ENCODE peak calls at places on chromosomes 7 and 10, in ten cellular contexts. One of them, this sample, is unnamed.

GRCh38 chr7:462173-463103 is 57.2 kb downstream of the PDGFA start:
- DNase-seq in coronary artery: no peak
- DNase-seq in adrenal gland: no peak
- DNase-seq in GM06990: no peak
- DNase-seq in esophagus squamous epithelium: no peak
- DNase-seq in BJ: no peak
- DNase-seq in thyroid gland: no peak
- DNase-seq in cardiac fibroblast: no peak
- DNase-seq in dorsolateral prefrontal cortex: no peak
- DNase-seq in brain microvascular endothelial cell: no peak
- DNase-seq in this sample: no peak

GRCh38 chr10:91632671-91633550 is at the start of gene PPP1R3C:
- DNase-seq in coronary artery: peak; percentile 96
- DNase-seq in dorsolateral prefrontal cortex: peak; percentile 90
- DNase-seq in adrenal gland: peak; percentile 92
- DNase-seq in cardiac fibroblast: peak; percentile 87
- DNase-seq in GM06990: peak; percentile 31
- DNase-seq in esophagus squamous epithelium: no peak
- DNase-seq in BJ: peak; percentile 68
- DNase-seq in brain microvascular endothelial cell: peak; percentile 77
- DNase-seq in thyroid gland: peak; percentile 81
- DNase-seq in this sample: peak; percentile 78

GRCh38 chr10:123254287-123254858 is 100.2 kb downstream of the BUB3 start:
- DNase-seq in BJ: no peak
- DNase-seq in thyroid gland: no peak
- DNase-seq in GM06990: no peak
- DNase-seq in coronary artery: no peak
- DNase-seq in cardiac fibroblast: no peak
- DNase-seq in esophagus squamous epithelium: no peak
- DNase-seq in brain microvascular endothelial cell: no peak
- DNase-seq in dorsolateral prefrontal cortex: no peak
- DNase-seq in adrenal gland: no peak
- DNase-seq in this sample: no peak

GRCh38 chr7:155832581-155832981 is 20.3 kb upstream of the SHH start:
- DNase-seq in BJ: no peak
- DNase-seq in esophagus squamous epithelium: no peak
- DNase-seq in brain microvascular endothelial cell: no peak
- DNase-seq in coronary artery: no peak
- DNase-seq in thyroid gland: no peak
- DNase-seq in cardiac fibroblast: no peak
- DNase-seq in adrenal gland: no peak
- DNase-seq in GM06990: no peak
- DNase-seq in dorsolateral prefrontal cortex: no peak
- DNase-seq in this sample: no peak

GRCh38 chr10:133097418-133097817 is 9.7 kb downstream of the ADGRA1 start:
- DNase-seq in adrenal gland: no peak
- DNase-seq in cardiac fibroblast: no peak
- DNase-seq in dorsolateral prefrontal cortex: no peak
- DNase-seq in brain microvascular endothelial cell: no peak
- DNase-seq in thyroid gland: no peak
- DNase-seq in GM06990: no peak
- DNase-seq in BJ: no peak
- DNase-seq in esophagus squamous epithelium: no peak
- DNase-seq in coronary artery: no peak
- DNase-seq in this sample: no peak

GRCh38 chr7:137944168-137944567 is 57.7 kb downstream of the CREB3L2 start:
- DNase-seq in cardiac fibroblast: peak; percentile 79
- DNase-seq in BJ: no peak
- DNase-seq in coronary artery: no peak
- DNase-seq in esophagus squamous epithelium: no peak
- DNase-seq in adrenal gland: no peak
- DNase-seq in dorsolateral prefrontal cortex: no peak
- DNase-seq in GM06990: no peak
- DNase-seq in brain microvascular endothelial cell: peak; percentile 83
- DNase-seq in thyroid gland: no peak
- DNase-seq in this sample: no peak

GRCh38 chr7:27834179-27834921 is 94.4 kb downstream of the TAX1BP1 start:
- DNase-seq in GM06990: no peak
- DNase-seq in brain microvascular endothelial cell: no peak
- DNase-seq in coronary artery: no peak
- DNase-seq in thyroid gland: peak; percentile 74
- DNase-seq in esophagus squamous epithelium: no peak
- DNase-seq in adrenal gland: no peak
- DNase-seq in dorsolateral prefrontal cortex: no peak
- DNase-seq in BJ: no peak
- DNase-seq in cardiac fibroblast: no peak
- DNase-seq in this sample: no peak

GRCh38 chr10:26781797-26782196 is 79.0 kb downstream of the ABI1 start:
- DNase-seq in dorsolateral prefrontal cortex: no peak
- DNase-seq in thyroid gland: no peak
- DNase-seq in coronary artery: no peak
- DNase-seq in cardiac fibroblast: peak; percentile 50
- DNase-seq in esophagus squamous epithelium: no peak
- DNase-seq in BJ: no peak
- DNase-seq in adrenal gland: no peak
- DNase-seq in brain microvascular endothelial cell: peak; percentile 8
- DNase-seq in GM06990: no peak
- DNase-seq in this sample: peak; percentile 80

GRCh38 chr10:86520871-86521619 is 547 bp downstream of the WAPL start:
- DNase-seq in GM06990: peak; percentile 54
- DNase-seq in cardiac fibroblast: peak; percentile 68
- DNase-seq in esophagus squamous epithelium: no peak
- DNase-seq in brain microvascular endothelial cell: peak; percentile 47
- DNase-seq in BJ: no peak
- DNase-seq in thyroid gland: peak; percentile 70
- DNase-seq in adrenal gland: peak; percentile 62
- DNase-seq in dorsolateral prefrontal cortex: no peak
- DNase-seq in coronary artery: peak; percentile 77
- DNase-seq in this sample: peak; percentile 42

GRCh38 chr10:28291881-28292297 is 11.0 kb downstream of the MPP7 start:
- DNase-seq in coronary artery: no peak
- DNase-seq in dorsolateral prefrontal cortex: no peak
- DNase-seq in GM06990: no peak
- DNase-seq in brain microvascular endothelial cell: peak; percentile 96
- DNase-seq in cardiac fibroblast: peak; percentile 83
- DNase-seq in adrenal gland: peak; percentile 21
- DNase-seq in esophagus squamous epithelium: no peak
- DNase-seq in thyroid gland: no peak
- DNase-seq in BJ: peak; percentile 53
- DNase-seq in this sample: peak; percentile 95

GRCh38 chr10:124590216-124591122 is 128.8 kb downstream of the LHPP start:
- DNase-seq in adrenal gland: no peak
- DNase-seq in brain microvascular endothelial cell: no peak
- DNase-seq in dorsolateral prefrontal cortex: no peak
- DNase-seq in BJ: no peak
- DNase-seq in cardiac fibroblast: no peak
- DNase-seq in esophagus squamous epithelium: no peak
- DNase-seq in thyroid gland: no peak
- DNase-seq in GM06990: no peak
- DNase-seq in coronary artery: no peak
- DNase-seq in this sample: peak; percentile 20

DNA sequence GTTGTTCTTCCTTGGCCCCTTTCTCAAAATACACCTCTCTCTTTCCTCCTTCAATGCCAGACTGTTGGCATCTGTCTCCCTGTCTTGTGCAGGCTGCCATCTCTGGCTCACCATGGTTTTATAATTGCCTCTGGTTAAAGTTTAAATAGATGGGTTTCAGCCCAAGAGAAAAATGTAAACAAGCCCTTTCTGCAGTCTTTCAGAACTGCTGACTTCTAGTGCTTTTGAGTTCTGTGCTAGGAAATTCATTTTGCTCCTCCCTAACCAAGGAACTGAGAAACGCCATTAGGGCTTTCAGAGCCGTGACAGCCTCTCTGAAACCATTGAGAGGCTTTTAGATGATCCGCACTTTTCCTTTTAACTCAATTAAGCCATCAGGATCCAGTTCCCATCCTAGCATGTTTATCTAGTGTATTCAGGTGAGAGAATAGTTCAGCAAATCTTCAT is 101.5 kb upstream of the MKLN1 start:
- DNase-seq in BJ: no peak
- DNase-seq in adrenal gland: no peak
- DNase-seq in cardiac fibroblast: no peak
- DNase-seq in brain microvascular endothelial cell: no peak
- DNase-seq in dorsolateral prefrontal cortex: no peak
- DNase-seq in GM06990: no peak
- DNase-seq in esophagus squamous epithelium: no peak
- DNase-seq in thyroid gland: no peak
- DNase-seq in coronary artery: no peak
- DNase-seq in this sample: no peak
- TF ChIP-seq CTCF in BJ: no peak
- TF ChIP-seq CTCF in adrenal gland: no peak
- TF ChIP-seq CTCF in cardiac fibroblast: no peak
- TF ChIP-seq CTCF in brain microvascular endothelial cell: no peak
- TF ChIP-seq CTCF in dorsolateral prefrontal cortex: no peak
- TF ChIP-seq CTCF in GM06990: no peak
- TF ChIP-seq CTCF in esophagus squamous epithelium: no peak
- TF ChIP-seq CTCF in thyroid gland: no peak
- TF ChIP-seq CTCF in coronary artery: no peak
- TF ChIP-seq CTCF in this sample: no peak

DNA sequence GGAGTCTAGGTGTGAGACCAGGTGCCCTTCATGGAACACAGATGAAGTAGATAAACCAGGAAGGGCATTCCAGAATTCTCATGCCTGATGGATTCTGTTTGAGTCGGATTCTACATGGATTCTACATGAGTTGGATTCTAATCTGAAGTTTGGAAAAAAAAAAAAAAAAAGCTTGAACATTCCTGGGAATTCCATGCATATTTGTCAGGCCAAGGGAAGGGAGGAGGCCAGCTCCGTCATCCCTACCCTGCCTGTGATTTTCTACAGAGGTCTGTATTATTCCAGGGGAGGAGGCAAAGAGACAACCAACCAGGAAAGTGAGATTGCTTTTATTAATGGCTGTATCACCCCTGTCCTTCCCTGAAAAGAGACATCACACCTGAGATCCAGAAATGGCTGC is 27.8 kb upstream of the EBLN1 start:
- DNase-seq in BJ: no peak
- DNase-seq in coronary artery: no peak
- DNase-seq in cardiac fibroblast: peak; percentile 48
- DNase-seq in dorsolateral prefrontal cortex: no peak
- DNase-seq in adrenal gland: no peak
- DNase-seq in GM06990: no peak
- DNase-seq in thyroid gland: no peak
- DNase-seq in esophagus squamous epithelium: no peak
- DNase-seq in brain microvascular endothelial cell: no peak
- DNase-seq in this sample: peak; percentile 32
- H3K4me3 ChIP-seq in BJ: no peak overlapping the region
- H3K4me3 ChIP-seq in coronary artery: no peak overlapping the region
- H3K4me3 ChIP-seq in cardiac fibroblast: no peak overlapping the region
- H3K4me3 ChIP-seq in dorsolateral prefrontal cortex: no peak overlapping the region
- H3K4me3 ChIP-seq in adrenal gland: no peak overlapping the region
- H3K4me3 ChIP-seq in GM06990: no peak overlapping the region
- H3K4me3 ChIP-seq in thyroid gland: no peak overlapping the region
- H3K4me3 ChIP-seq in esophagus squamous epithelium: no peak overlapping the region
- H3K4me3 ChIP-seq in brain microvascular endothelial cell: no peak overlapping the region
- H3K4me3 ChIP-seq in this sample: no peak overlapping the region

GRCh38 chr10:70346155-70346554 is 36.3 kb downstream of the LRRC20 start:
- DNase-seq in adrenal gland: no peak
- DNase-seq in esophagus squamous epithelium: no peak
- DNase-seq in cardiac fibroblast: no peak
- DNase-seq in brain microvascular endothelial cell: no peak
- DNase-seq in thyroid gland: no peak
- DNase-seq in coronary artery: no peak
- DNase-seq in BJ: no peak
- DNase-seq in GM06990: no peak
- DNase-seq in dorsolateral prefrontal cortex: no peak
- DNase-seq in this sample: no peak

GRCh38 chr10:70350501-70350900 is 31.9 kb downstream of the LRRC20 start:
- DNase-seq in BJ: no peak
- DNase-seq in esophagus squamous epithelium: no peak
- DNase-seq in brain microvascular endothelial cell: no peak
- DNase-seq in adrenal gland: no peak
- DNase-seq in cardiac fibroblast: no peak
- DNase-seq in GM06990: no peak
- DNase-seq in dorsolateral prefrontal cortex: no peak
- DNase-seq in coronary artery: no peak
- DNase-seq in thyroid gland: no peak
- DNase-seq in this sample: no peak

GRCh38 chr10:70347321-70347720 is 35.1 kb downstream of the LRRC20 start:
- DNase-seq in esophagus squamous epithelium: no peak
- DNase-seq in cardiac fibroblast: no peak
- DNase-seq in coronary artery: no peak
- DNase-seq in thyroid gland: no peak
- DNase-seq in GM06990: no peak
- DNase-seq in BJ: no peak
- DNase-seq in adrenal gland: no peak
- DNase-seq in dorsolateral prefrontal cortex: no peak
- DNase-seq in brain microvascular endothelial cell: no peak
- DNase-seq in this sample: no peak

GRCh38 chr10:70344144-70344543 is 38.3 kb downstream of the LRRC20 start:
- DNase-seq in thyroid gland: no peak
- DNase-seq in cardiac fibroblast: no peak
- DNase-seq in BJ: no peak
- DNase-seq in esophagus squamous epithelium: no peak
- DNase-seq in coronary artery: no peak
- DNase-seq in GM06990: no peak
- DNase-seq in brain microvascular endothelial cell: no peak
- DNase-seq in dorsolateral prefrontal cortex: no peak
- DNase-seq in adrenal gland: no peak
- DNase-seq in this sample: no peak

GRCh38 chr10:70348228-70348850 is 34.1 kb downstream of the LRRC20 start:
- DNase-seq in thyroid gland: peak; percentile 14
- DNase-seq in dorsolateral prefrontal cortex: no peak
- DNase-seq in esophagus squamous epithelium: no peak
- DNase-seq in BJ: no peak
- DNase-seq in cardiac fibroblast: peak; percentile 48
- DNase-seq in GM06990: no peak
- DNase-seq in adrenal gland: peak; percentile 38
- DNase-seq in brain microvascular endothelial cell: peak; percentile 23
- DNase-seq in coronary artery: no peak
- DNase-seq in this sample: peak; percentile 29
- TF ChIP-seq CTCF in thyroid gland: no peak
- TF ChIP-seq CTCF in dorsolateral prefrontal cortex: peak; percentile 33
- TF ChIP-seq CTCF in esophagus squamous epithelium: peak; percentile 31
- TF ChIP-seq CTCF in BJ: peak; percentile 73
- TF ChIP-seq CTCF in cardiac fibroblast: peak; percentile 69
- TF ChIP-seq CTCF in GM06990: peak; percentile 66
- TF ChIP-seq CTCF in adrenal gland: peak; percentile 52
- TF ChIP-seq CTCF in brain microvascular endothelial cell: peak; percentile 82
- TF ChIP-seq CTCF in coronary artery: no peak
- TF ChIP-seq CTCF in this sample: peak; percentile 67

DNA sequence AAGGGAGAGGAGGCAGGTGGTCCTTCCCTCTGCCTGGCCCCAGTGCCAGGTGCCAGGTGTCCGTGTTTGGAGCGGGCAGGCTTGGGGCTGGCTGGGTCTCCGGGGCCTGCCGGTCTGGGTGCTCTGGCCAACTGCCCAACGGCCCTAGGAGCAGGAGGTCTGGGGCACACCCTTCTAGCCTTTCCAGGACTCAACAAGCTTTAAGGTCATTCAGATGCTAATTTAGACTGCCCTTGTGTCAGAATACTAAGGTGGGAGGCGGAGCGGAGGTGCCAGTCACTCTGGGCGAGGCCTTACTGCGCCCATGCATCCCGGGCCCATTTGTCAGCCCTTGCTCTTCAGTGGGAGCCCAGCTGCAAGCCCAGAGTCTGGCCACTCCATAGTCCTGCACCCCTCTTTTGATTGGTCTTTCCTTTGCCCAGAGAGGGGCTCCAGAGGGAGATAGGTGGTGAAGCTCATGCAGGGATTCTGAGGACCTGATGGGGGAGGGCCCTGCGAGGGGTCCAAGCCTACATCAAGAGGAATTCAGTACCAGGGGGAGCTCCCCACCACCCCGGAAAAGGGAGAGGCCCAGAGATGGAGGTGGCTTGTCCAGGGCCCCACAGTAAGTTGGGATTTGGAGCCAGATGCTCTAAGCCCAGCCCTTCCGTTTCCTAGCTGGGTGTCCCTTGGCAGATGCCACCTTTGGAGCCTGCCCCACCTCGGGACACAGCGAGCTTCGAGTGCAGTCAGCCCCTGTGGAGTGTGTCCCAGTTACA is 1.3 kb downstream of the PGAM2 start:
- DNase-seq in GM06990: no peak
- DNase-seq in cardiac fibroblast: peak; percentile 7
- DNase-seq in esophagus squamous epithelium: no peak
- DNase-seq in adrenal gland: no peak
- DNase-seq in brain microvascular endothelial cell: no peak
- DNase-seq in BJ: no peak
- DNase-seq in coronary artery: peak; percentile 73
- DNase-seq in dorsolateral prefrontal cortex: no peak
- DNase-seq in thyroid gland: no peak
- DNase-seq in this sample: no peak
- H3K4me3 ChIP-seq in GM06990: no peak overlapping the region
- H3K4me3 ChIP-seq in cardiac fibroblast: no peak overlapping the region
- H3K4me3 ChIP-seq in esophagus squamous epithelium: no peak overlapping the region
- H3K4me3 ChIP-seq in adrenal gland: no peak overlapping the region
- H3K4me3 ChIP-seq in brain microvascular endothelial cell: no peak overlapping the region
- H3K4me3 ChIP-seq in BJ: no peak overlapping the region
- H3K4me3 ChIP-seq in coronary artery: no peak overlapping the region
- H3K4me3 ChIP-seq in dorsolateral prefrontal cortex: no peak overlapping the region
- H3K4me3 ChIP-seq in thyroid gland: no peak overlapping the region
- H3K4me3 ChIP-seq in this sample: no peak overlapping the region

This sample was measured in bronchial epithelial cell.